ENCODE peak calls at places on chromosomes 16 and 17, in nine cellular contexts. K is RCC 7860, H is NCI-H774, P is testis, C is NCI-H1105, Z is endodermal cell, O is astrocyte of the hippocampus, F is T-helper 2 cell, E is substantia nigra. B is an unnamed sample.
A peak's percentile ranks its signal among the peaks of the same experiment; 100 is the strongest.

GRCh38 chr17:83119987-83120864 is 40.8 kb downstream of the METRNL start:
- DNase-seq in F (no peak), P (no peak), Z (peak; percentile 64), O (no peak), E (no peak), C (no peak), K (no peak), H (no peak), B (no peak)

GRCh38 chr17:75487351-75488070 is 27.8 kb downstream of the CASKIN2 start:
- DNase-seq in E (no peak), O (no peak), K (no peak), C (no peak), H (no peak), F (peak; percentile 18), Z (peak; percentile 64), P (peak; percentile 48), B (no peak)

GRCh38 chr16:28524544-28525179 is 14.1 kb downstream of the NUPR1 start:
- DNase-seq in C (no peak), P (no peak), Z (no peak), E (no peak), K (no peak), O (no peak), H (no peak), F (no peak), B (no peak)

GRCh38 chr17:50331085-50331791 is 14.7 kb upstream of the XYLT2 start:
- DNase-seq in P (no peak), E (no peak), F (no peak), O (peak; percentile 90), C (no peak), K (peak; percentile 77), H (no peak), Z (peak; percentile 28), B (peak; percentile 77)

GRCh38 chr16:25007284-25007984 is 7.7 kb downstream of the ARHGAP17 start:
- DNase-seq in F (no peak), C (no peak), E (no peak), Z (no peak), O (peak; percentile 82), P (no peak), H (no peak), K (no peak), B (no peak)

GRCh38 chr16:47973552-47973951 is 182.2 kb downstream of the ABCC12 start:
- DNase-seq in F (no peak), H (no peak), C (no peak), E (no peak), K (no peak), O (no peak), P (no peak), Z (no peak), B (no peak)

GRCh38 chr17:72614871-72615626 is 477.4 kb downstream of the SLC39A11 start:
- DNase-seq in E (peak; percentile 56), H (no peak), C (no peak), F (no peak), O (peak; percentile 91), K (peak; percentile 89), Z (peak; percentile 72), P (peak; percentile 82), B (peak; percentile 93)

GRCh38 chr17:79951361-79952264 is 84.1 kb downstream of the TBC1D16 start:
- DNase-seq in Z (peak; percentile 77), F (no peak), C (no peak), O (peak; percentile 98), H (no peak), P (peak; percentile 43), K (no peak), E (no peak), B (peak; percentile 66)

GRCh38 chr16:5033256-5034166 is at the start of gene NAGPA:
- DNase-seq in K (peak; percentile 59), O (peak; percentile 93), C (peak; percentile 34), F (peak; percentile 79), E (peak; percentile 67), Z (peak; percentile 96), P (peak; percentile 95), H (peak; percentile 63), B (peak; percentile 83)

GRCh38 chr16:7964717-7965116 is 625.6 kb downstream of the TMEM114 start:
- DNase-seq in P (no peak), K (no peak), O (no peak), C (no peak), E (no peak), Z (no peak), H (no peak), F (no peak), B (no peak)

GRCh38 chr17:38861399-38861843 is 7.9 kb upstream of the RPL23 start:
- DNase-seq in C (no peak), K (peak; percentile 43), Z (peak; percentile 79), E (no peak), F (no peak), H (peak; percentile 35), P (no peak), O (no peak), B (no peak)

GRCh38 chr17:78573955-78574354 is 3.2 kb downstream of the DNAH17 start:
- DNase-seq in F (no peak), H (peak; percentile 37), Z (no peak), K (no peak), P (no peak), O (no peak), C (no peak), E (no peak), B (no peak)

GRCh38 chr17:20066253-20066652 is 57.1 kb downstream of the SPECC1 start:
- DNase-seq in F (no peak), O (peak; percentile 90), C (no peak), K (peak; percentile 61), E (no peak), P (peak; percentile 74), Z (no peak), H (no peak), B (peak; percentile 61)

GRCh38 chr17:61551255-61551742 is 39.7 kb downstream of the NACA2 start:
- DNase-seq in P (no peak), Z (no peak), F (no peak), O (peak; percentile 66), H (peak; percentile 30), K (peak; percentile 44), E (no peak), C (peak; percentile 26), B (peak; percentile 65)

GRCh38 chr16:12000032-12000431 is 23.5 kb downstream of the SNX29 start:
- DNase-seq in C (no peak), E (no peak), K (no peak), P (no peak), Z (no peak), O (no peak), H (no peak), F (no peak), B (no peak)

GRCh38 chr17:82126479-82127314 is 28.7 kb upstream of the FASN start:
- DNase-seq in P (no peak), H (no peak), Z (no peak), K (no peak), O (no peak), E (no peak), F (peak; percentile 88), C (no peak), B (no peak)

B was measured in myocyte.